ENCODE peak calls at places on chromosomes 4 and X, in four cellular contexts. B is NCI-H1092 treated with DMSO at 0.1 percent for 48 hours, W is RWPE1, L is left cardiac atrium. V is an unnamed sample.

GRCh38 chr4:143085224-143085623 is 99.5 kb upstream of the USP38 start:
- DNase-seq in B (no peak), L (no peak), W (no peak), V (no peak)

GRCh38 chr4:183987987-183988392 is 82.9 kb downstream of the STOX2 start:
- DNase-seq in B (peak), L (peak), W (peak), V (peak)

GRCh38 chrX:37685452-37686347 is at the start of gene XK:
- DNase-seq in W (peak), L (peak), B (peak), V (peak)

GRCh38 chr4:185351691-185352090 is 44.0 kb downstream of the LRP2BP start:
- DNase-seq in B (no peak), W (no peak), L (no peak), V (no peak)

GRCh38 chrX:107978080-107978479 is 4.1 kb downstream of the TEX13B start:
- DNase-seq in B (no peak), L (no peak), W (no peak), V (no peak)

GRCh38 chr4:61468091-61468720 is 268.1 kb downstream of the ADGRL3 start:
- DNase-seq in L (no peak), W (peak), B (no peak), V (peak)

GRCh38 chr4:80058740-80059139 is 14.3 kb downstream of the ANTXR2 start:
- DNase-seq in L (no peak), W (no peak), B (no peak), V (no peak)

GRCh38 chrX:155953055-155953454 is 44.4 kb upstream of the IL9R start:
- DNase-seq in B (no peak), W (no peak), L (no peak), V (no peak)

GRCh38 chrX:136126892-136127406 is 20.4 kb upstream of the FHL1 start:
- DNase-seq in W (no peak), L (no peak), B (no peak), V (no peak)

GRCh38 chr4:102356562-102357202 is 11.4 kb upstream of the SLC39A8 start:
- DNase-seq in L (no peak), W (no peak), B (no peak), V (peak)

GRCh38 chr4:152644130-152644529 is 35.7 kb downstream of the TMEM154 start:
- DNase-seq in W (no peak), B (no peak), L (no peak), V (no peak)

GRCh38 chr4:6263541-6264540 is 5.8 kb upstream of the WFS1 start:
- DNase-seq in L (peak), W (no peak), B (peak), V (no peak)

GRCh38 chr4:2402453-2402852 is 16.0 kb downstream of the ZFYVE28 start:
- DNase-seq in L (no peak), B (no peak), W (no peak), V (no peak)

GRCh38 chrX:40651620-40652223 is 4.4 kb upstream of the CXorf38 start:
- DNase-seq in B (peak), L (peak), W (peak), V (peak)

GRCh38 chr4:86641516-86642090 is 47.5 kb downstream of the PTPN13 start:
- DNase-seq in B (no peak), W (no peak), L (no peak), V (no peak)

GRCh38 chr4:54660145-54660535 is 2.4 kb downstream of the KIT start:
- DNase-seq in L (no peak), W (peak), B (no peak), V (no peak)

GRCh38 chr4:5191831-5192230 is 140.6 kb downstream of the STK32B start:
- DNase-seq in B (no peak), W (no peak), L (no peak), V (no peak)

GRCh38 chr4:7854697-7855370 is 84.8 kb downstream of the AFAP1 start:
- DNase-seq in W (no peak), L (no peak), B (no peak), V (no peak)

GRCh38 chrX:11064851-11065600 is 46.1 kb upstream of the HCCS start:
- DNase-seq in B (no peak), L (no peak), W (peak), V (no peak)

GRCh38 chrX:71492086-71493065 is 40.5 kb upstream of the OGT start:
- DNase-seq in L (peak), B (peak), W (peak), V (no peak)

GRCh38 chr4:11821774-11822430 is 393.2 kb upstream of the HS3ST1 start:
- DNase-seq in W (no peak), B (no peak), L (no peak), V (no peak)

GRCh38 chr4:183591301-183591700 is 67.7 kb downstream of the RWDD4 start:
- DNase-seq in B (no peak), W (peak), L (no peak), V (no peak)

GRCh38 chr4:143559757-143560147 is 46.2 kb downstream of the SMARCA5 start:
- DNase-seq in W (no peak), L (no peak), B (no peak), V (no peak)

GRCh38 chr4:51870441-51871188 is 27.7 kb downstream of the DCUN1D4 start:
- DNase-seq in W (no peak), L (no peak), B (no peak), V (no peak)

GRCh38 chr4:39043058-39043696 is 11.0 kb upstream of the TMEM156 start:
- DNase-seq in B (no peak), W (peak), L (no peak), V (peak)

GRCh38 chrX:1451251-1451675 is 1.4 kb downstream of the ASMTL start:
- DNase-seq in W (no peak), B (no peak), L (no peak), V (no peak)

GRCh38 chr4:153465583-153465921 is 608 bp upstream of the TMEM131L start:
- DNase-seq in L (no peak), W (peak), B (peak), V (no peak)

V was measured in LoVo.